ENCODE peak calls at places on chromosomes 7 and 10, in ten cellular contexts. B, P, I, X, W, U, Y, G, O and S are unnamed samples.

GRCh38 chr10:121154310-121154709 is 303.1 kb downstream of the WDR11 start:
- DNase-seq in B (no peak), U (no peak), Y (no peak), W (no peak), P (peak), X (no peak), I (no peak), O (no peak), G (peak), S (no peak)

GRCh38 chr7:155188357-155188756 is 109.3 kb upstream of the INSIG1 start:
- DNase-seq in W (no peak), O (no peak), X (no peak), B (no peak), P (no peak), U (no peak), Y (no peak), I (no peak), G (no peak), S (no peak)

GRCh38 chr7:158791133-158791532 is 38.2 kb downstream of the ESYT2 start:
- DNase-seq in U (no peak), W (no peak), Y (no peak), B (no peak), X (no peak), I (no peak), P (no peak), G (peak), O (no peak), S (no peak)

GRCh38 chr7:29734246-29734731 is 72.0 kb upstream of the WIPF3 start:
- DNase-seq in W (no peak), Y (no peak), B (no peak), G (no peak), X (no peak), P (no peak), O (no peak), I (no peak), U (no peak), S (no peak)

GRCh38 chr10:119542357-119542989 is at the start of gene RGS10:
- DNase-seq in P (peak), W (peak), I (peak), U (peak), G (peak), O (peak), X (peak), Y (no peak), B (peak), S (peak)

GRCh38 chr7:151814400-151814914 is 62.5 kb downstream of the PRKAG2 start:
- DNase-seq in U (peak), I (no peak), B (no peak), P (no peak), O (no peak), X (no peak), G (no peak), W (no peak), Y (no peak), S (peak)

GRCh38 chr10:59839576-59839975 is 66.8 kb downstream of the CCDC6 start:
- DNase-seq in Y (no peak), U (no peak), X (no peak), G (peak), B (no peak), O (no peak), P (no peak), W (no peak), I (no peak), S (no peak)

GRCh38 chr10:7819126-7819470 is 793 bp downstream of the TAF3 start:
- DNase-seq in B (peak), U (peak), X (peak), W (peak), Y (no peak), P (peak), O (peak), I (peak), G (peak), S (no peak)

GRCh38 chr7:84102213-84102612 is 92.4 kb downstream of the SEMA3A start:
- DNase-seq in U (no peak), X (no peak), O (no peak), B (no peak), G (peak), W (no peak), P (no peak), I (no peak), Y (no peak), S (no peak)

GRCh38 chr7:46713868-46714596 is 793.0 kb upstream of the IGFBP3 start:
- DNase-seq in B (peak), P (no peak), U (no peak), W (no peak), G (no peak), Y (no peak), I (no peak), X (peak), O (peak), S (no peak)

GRCh38 chr7:15309891-15310290 is 251.9 kb downstream of the AGMO start:
- DNase-seq in P (no peak), B (no peak), I (no peak), U (no peak), G (peak), X (no peak), Y (no peak), W (no peak), O (no peak), S (no peak)

GRCh38 chr7:150838965-150839650 is 13.2 kb upstream of the AOC1 start:
- DNase-seq in I (no peak), X (no peak), G (no peak), Y (no peak), U (no peak), O (no peak), W (no peak), P (no peak), B (no peak), S (no peak)

GRCh38 chr10:42722575-42722974 is 60.0 kb upstream of the BMS1 start:
- DNase-seq in I (no peak), P (no peak), X (no peak), O (no peak), U (no peak), Y (no peak), B (no peak), W (no peak), G (no peak), S (no peak)

GRCh38 chr7:96558530-96558929 is 151.1 kb downstream of the SEM1 start:
- DNase-seq in G (no peak), I (no peak), P (no peak), U (no peak), Y (no peak), B (no peak), O (no peak), W (no peak), X (no peak), S (no peak)

GRCh38 chr7:125654076-125654475 is 724.5 kb upstream of the POT1 start:
- DNase-seq in X (no peak), U (no peak), I (no peak), B (no peak), W (no peak), O (no peak), Y (no peak), G (no peak), P (no peak), S (no peak)

GRCh38 chr7:131895541-131896173 is 339.2 kb upstream of the PODXL start:
- DNase-seq in Y (peak), P (peak), W (no peak), U (no peak), B (no peak), I (no peak), O (no peak), G (peak), X (peak), S (no peak)

GRCh38 chr7:17292858-17293257 is 5.6 kb upstream of the AHR start:
- DNase-seq in W (no peak), U (no peak), G (no peak), X (no peak), P (no peak), O (no peak), Y (no peak), I (no peak), B (no peak), S (no peak)

GRCh38 chr10:110483633-110484032 is 14.1 kb upstream of the DUSP5 start:
- DNase-seq in I (no peak), Y (no peak), W (no peak), U (no peak), P (no peak), X (no peak), O (no peak), G (no peak), B (no peak), S (no peak)

GRCh38 chr7:6392712-6393666 is 54.8 kb downstream of the DAGLB start:
- DNase-seq in W (no peak), B (peak), G (peak), Y (no peak), X (peak), P (no peak), U (no peak), O (peak), I (no peak), S (no peak)

GRCh38 chr10:112767156-112767555 is 182.9 kb upstream of the TCF7L2 start:
- DNase-seq in I (no peak), X (no peak), U (no peak), B (no peak), P (no peak), Y (no peak), W (no peak), O (no peak), G (no peak), S (no peak)

GRCh38 chr10:101042667-101043355 is 11.8 kb downstream of the SFXN3 start:
- DNase-seq in Y (peak), P (peak), O (peak), W (peak), X (peak), I (peak), G (peak), U (peak), B (peak), S (peak)

GRCh38 chr7:30546596-30546995 is 42.0 kb upstream of the GGCT start:
- DNase-seq in I (no peak), B (no peak), P (no peak), Y (no peak), X (no peak), G (no peak), U (no peak), W (no peak), O (no peak), S (no peak)

GRCh38 chr7:36034020-36034419 is 119.0 kb upstream of the EEPD1 start:
- DNase-seq in X (no peak), W (no peak), B (no peak), G (peak), U (no peak), O (no peak), Y (no peak), I (no peak), P (no peak), S (no peak)

GRCh38 chr7:131090866-131091692 is 236.6 kb upstream of the MKLN1 start:
- DNase-seq in Y (no peak), P (no peak), W (no peak), X (no peak), O (no peak), U (no peak), I (no peak), B (no peak), G (no peak), S (no peak)

GRCh38 chr7:98990356-98990755 is 112.0 kb downstream of the TRRAP start:
- DNase-seq in O (no peak), P (no peak), B (no peak), X (no peak), G (no peak), I (no peak), U (no peak), Y (no peak), W (no peak), S (no peak)

GRCh38 chr7:91685544-91685943 is 195.0 kb downstream of the MTERF1 start:
- DNase-seq in P (no peak), X (no peak), I (no peak), U (no peak), Y (no peak), B (no peak), W (no peak), G (peak), O (no peak), S (no peak)

GRCh38 chr10:60570941-60571340 is 181.3 kb upstream of the ANK3 start:
- DNase-seq in G (no peak), U (no peak), B (no peak), P (no peak), W (no peak), O (no peak), I (no peak), X (no peak), Y (no peak), S (peak)

GRCh38 chr7:128742206-128742605 is 3.0 kb downstream of the CALU start:
- DNase-seq in G (peak), W (no peak), B (no peak), Y (peak), X (no peak), I (no peak), P (no peak), O (no peak), U (no peak), S (no peak)

GRCh38 chr7:4875391-4875790 is 8.1 kb downstream of the RADIL start:
- DNase-seq in Y (no peak), U (no peak), I (no peak), P (no peak), G (no peak), W (no peak), B (no peak), X (no peak), O (no peak), S (no peak)

GRCh38 chr10:27285093-27285492 is 44.5 kb upstream of the ACBD5 start:
- DNase-seq in X (peak), G (peak), I (no peak), P (no peak), W (peak), O (no peak), U (peak), B (no peak), Y (no peak), S (no peak)

GRCh38 chr10:3497581-3497980 is 287.4 kb downstream of the KLF6 start:
- DNase-seq in I (no peak), U (no peak), P (no peak), G (no peak), B (no peak), Y (no peak), O (no peak), W (no peak), X (no peak), S (no peak)

GRCh38 chr10:75229961-75230360 is 5.8 kb downstream of the COMTD1 start:
- DNase-seq in Y (no peak), I (no peak), B (no peak), P (no peak), G (peak), X (no peak), U (no peak), W (no peak), O (no peak), S (no peak)

GRCh38 chr7:25876092-25876491 is 275.9 kb upstream of the NFE2L3 start:
- DNase-seq in G (no peak), B (no peak), P (no peak), I (no peak), O (no peak), W (no peak), Y (no peak), U (no peak), X (no peak), S (no peak)

GRCh38 chr10:88512599-88512998 is 70.5 kb downstream of the RNLS start:
- DNase-seq in W (no peak), Y (no peak), B (no peak), I (no peak), P (no peak), U (no peak), X (no peak), G (no peak), O (no peak), S (no peak)

GRCh38 chr7:115226410-115226809 is 304.5 kb downstream of the MDFIC start:
- DNase-seq in G (no peak), W (no peak), U (peak), B (no peak), P (no peak), X (no peak), I (no peak), Y (no peak), O (no peak), S (no peak)

GRCh38 chr7:93723424-93724124 is 149.1 kb upstream of the CALCR start:
- DNase-seq in G (no peak), Y (no peak), B (no peak), X (no peak), W (no peak), O (no peak), I (no peak), P (no peak), U (no peak), S (no peak)

GRCh38 chr10:67827811-67828210 is 10.2 kb downstream of the DNAJC12 start:
- DNase-seq in O (no peak), Y (no peak), W (no peak), B (no peak), P (no peak), U (no peak), X (no peak), I (no peak), G (no peak), S (no peak)